ENCODE peak calls at places on chromosomes 7 and 10, in nine cellular contexts. V is colonic mucosa, X is PC-3, B is hepatocyte, H is NB4, S is heart left ventricle, P is fibroblast of lung, R is AG09309, I is left ventricle myocardium inferior. K is an unnamed sample.

GRCh38 chr7:16754869-16755317 is 1.3 kb downstream of the TSPAN13 start:
- DNase-seq in V (peak), X (peak), B (peak), H (no peak), S (no peak), P (no peak), R (no peak), I (no peak), K (no peak)

GRCh38 chr7:155815332-155816191 is 3.3 kb upstream of the SHH start:
- DNase-seq in V (peak), X (peak), B (peak), H (peak), S (peak), P (peak), R (no peak), I (no peak), K (no peak)

GRCh38 chr7:158706273-158706704 is 1.7 kb upstream of the NCAPG2 start:
- DNase-seq in V (no peak), X (no peak), B (no peak), H (no peak), S (no peak), P (no peak), R (no peak), I (no peak), K (no peak)

GRCh38 chr7:135253851-135254815 is 20.5 kb downstream of the STRA8 start:
- DNase-seq in V (peak), X (peak), B (peak), H (peak), S (peak), P (peak), R (peak), I (peak), K (peak)

GRCh38 chr10:66572700-66573099 is 353.1 kb upstream of the LRRTM3 start:
- DNase-seq in V (no peak), X (peak), B (no peak), H (no peak), S (no peak), P (no peak), R (no peak), I (no peak), K (no peak)

GRCh38 chr7:140541513-140542192 is 62.3 kb upstream of the MKRN1 start:
- DNase-seq in V (peak), X (peak), B (peak), H (no peak), S (peak), P (peak), R (peak), I (peak), K (peak)

GRCh38 chr7:68224041-68224534 is 1227.5 kb downstream of the TYW1 start:
- DNase-seq in V (no peak), X (no peak), B (no peak), H (no peak), S (no peak), P (no peak), R (no peak), I (no peak), K (no peak)

GRCh38 chr7:74027683-74028320 is at the start of gene ELN:
- DNase-seq in V (peak), X (no peak), B (peak), H (peak), S (peak), P (peak), R (no peak), I (peak), K (no peak)

GRCh38 chr7:38185395-38185920 is 7.4 kb downstream of the STARD3NL start:
- DNase-seq in V (no peak), X (no peak), B (no peak), H (no peak), S (no peak), P (no peak), R (no peak), I (no peak), K (no peak)

GRCh38 chr10:21261705-21262285 is 263.7 kb downstream of the SKIDA1 start:
- DNase-seq in V (no peak), X (no peak), B (no peak), H (no peak), S (no peak), P (no peak), R (no peak), I (no peak), K (no peak)

GRCh38 chr10:118253397-118253796 is 88.7 kb downstream of the FAM204A start:
- DNase-seq in V (no peak), X (no peak), B (no peak), H (no peak), S (no peak), P (no peak), R (no peak), I (no peak), K (no peak)

GRCh38 chr10:2049560-2049959 is 312.2 kb upstream of the ADARB2 start:
- DNase-seq in V (no peak), X (no peak), B (no peak), H (no peak), S (no peak), P (no peak), R (no peak), I (no peak), K (no peak)

GRCh38 chr7:27346531-27347260 is 104.1 kb downstream of the EVX1 start:
- DNase-seq in V (peak), X (peak), B (peak), H (no peak), S (no peak), P (peak), R (peak), I (no peak), K (peak)

GRCh38 chr7:78803471-78803870 is 650.0 kb downstream of the MAGI2 start:
- DNase-seq in V (no peak), X (no peak), B (no peak), H (no peak), S (no peak), P (no peak), R (no peak), I (no peak), K (no peak)

GRCh38 chr10:63434866-63435854 is 30.6 kb downstream of the JMJD1C start:
- DNase-seq in V (no peak), X (peak), B (no peak), H (no peak), S (no peak), P (no peak), R (no peak), I (no peak), K (no peak)

GRCh38 chr10:26881600-26882331 is 21.0 kb upstream of the ABI1 start:
- DNase-seq in V (no peak), X (peak), B (peak), H (peak), S (no peak), P (peak), R (peak), I (no peak), K (no peak)

GRCh38 chr7:34330308-34330707 is 327.7 kb upstream of the NPSR1 start:
- DNase-seq in V (no peak), X (no peak), B (no peak), H (no peak), S (no peak), P (no peak), R (no peak), I (no peak), K (no peak)

GRCh38 chr7:48255046-48255445 is 83.8 kb downstream of the ABCA13 start:
- DNase-seq in V (no peak), X (no peak), B (no peak), H (no peak), S (no peak), P (peak), R (no peak), I (no peak), K (peak)

GRCh38 chr10:63206997-63207952 is 74.1 kb downstream of the NRBF2 start:
- DNase-seq in V (peak), X (no peak), B (peak), H (no peak), S (peak), P (peak), R (peak), I (no peak), K (peak)

GRCh38 chr7:117068511-117069155 is 115.3 kb downstream of the ST7 start:
- DNase-seq in V (no peak), X (no peak), B (no peak), H (no peak), S (no peak), P (no peak), R (no peak), I (no peak), K (no peak)

GRCh38 chr10:20457656-20458055 is 439.5 kb downstream of the NEBL start:
- DNase-seq in V (no peak), X (no peak), B (no peak), H (no peak), S (no peak), P (no peak), R (no peak), I (no peak), K (no peak)

GRCh38 chr10:14487511-14487909 is 156.8 kb upstream of the FRMD4A start:
- DNase-seq in V (no peak), X (no peak), B (no peak), H (no peak), S (no peak), P (peak), R (no peak), I (no peak), K (peak)

GRCh38 chr7:80699030-80699638 is 60.7 kb downstream of the CD36 start:
- DNase-seq in V (no peak), X (peak), B (peak), H (peak), S (no peak), P (peak), R (no peak), I (no peak), K (no peak)

GRCh38 chr10:62869958-62870357 is 53.8 kb upstream of the EGR2 start:
- DNase-seq in V (no peak), X (peak), B (no peak), H (no peak), S (no peak), P (no peak), R (no peak), I (no peak), K (no peak)

DNA sequence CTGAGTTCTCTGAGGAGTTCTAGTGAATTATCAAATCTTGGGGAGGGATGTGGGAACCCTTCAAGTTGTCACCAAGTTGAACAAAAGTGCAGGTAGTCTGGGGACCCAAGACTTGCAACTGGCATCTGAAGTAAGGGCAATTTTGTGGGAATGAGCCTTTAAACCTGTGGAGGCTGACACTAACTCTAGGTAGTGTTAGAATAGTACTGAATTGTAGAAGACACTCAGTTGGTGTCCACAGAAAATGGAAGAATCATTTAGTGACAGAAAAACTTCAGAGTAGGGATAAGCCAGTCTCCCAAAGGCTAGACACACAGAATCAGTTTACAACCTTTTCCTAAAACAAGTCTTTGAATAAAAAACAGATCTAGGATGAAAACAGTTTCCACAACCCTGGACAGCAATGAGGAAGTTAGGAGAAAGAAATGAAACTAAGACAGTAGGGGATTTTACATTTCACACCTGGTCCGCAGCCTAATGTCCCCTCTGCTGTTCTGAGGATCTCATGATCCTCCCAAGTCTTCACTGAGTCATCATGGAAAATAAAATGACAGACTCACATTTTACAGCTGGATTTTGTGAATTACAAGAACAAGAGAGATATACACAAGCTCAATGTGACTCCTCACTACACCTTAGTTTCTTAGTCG is 23.0 kb upstream of the ING3 start:
- DNase-seq in V (no peak), X (no peak), B (no peak), H (no peak), S (no peak), P (no peak), R (no peak), I (no peak), K (no peak)
- TF ChIP-seq CTCF in V (no peak), X (no peak), B (no peak), H (no peak), S (no peak), P (no peak), R (no peak), I (no peak), K (no peak)

DNA sequence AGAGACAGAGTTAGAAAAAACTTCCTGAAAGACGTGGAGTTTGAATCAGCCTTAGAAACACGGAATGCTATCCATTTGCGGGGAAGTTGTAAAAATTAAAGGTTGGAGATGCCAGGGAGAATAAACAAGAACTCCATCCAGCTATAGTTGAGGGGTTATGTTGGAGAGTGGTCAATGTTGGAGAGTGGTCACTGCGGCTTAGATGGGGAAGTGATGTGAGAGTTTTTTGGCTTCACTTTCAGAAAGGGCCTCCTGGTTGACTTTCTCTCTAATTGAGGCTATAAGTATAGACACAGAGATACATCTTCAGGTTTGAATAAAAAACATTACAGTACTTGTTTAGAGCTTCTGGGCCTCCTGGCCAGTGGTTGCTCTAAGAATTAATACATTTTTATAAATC is 675 bp downstream of the CC2D2B start:
- DNase-seq in V (no peak), X (no peak), B (no peak), H (no peak), S (no peak), P (no peak), R (no peak), I (no peak), K (no peak)
- H3K4me3 ChIP-seq in V (no peak), X (no peak), B (no peak), H (peak), S (no peak), P (no peak), R (no peak), I (peak), K (no peak)

DNA sequence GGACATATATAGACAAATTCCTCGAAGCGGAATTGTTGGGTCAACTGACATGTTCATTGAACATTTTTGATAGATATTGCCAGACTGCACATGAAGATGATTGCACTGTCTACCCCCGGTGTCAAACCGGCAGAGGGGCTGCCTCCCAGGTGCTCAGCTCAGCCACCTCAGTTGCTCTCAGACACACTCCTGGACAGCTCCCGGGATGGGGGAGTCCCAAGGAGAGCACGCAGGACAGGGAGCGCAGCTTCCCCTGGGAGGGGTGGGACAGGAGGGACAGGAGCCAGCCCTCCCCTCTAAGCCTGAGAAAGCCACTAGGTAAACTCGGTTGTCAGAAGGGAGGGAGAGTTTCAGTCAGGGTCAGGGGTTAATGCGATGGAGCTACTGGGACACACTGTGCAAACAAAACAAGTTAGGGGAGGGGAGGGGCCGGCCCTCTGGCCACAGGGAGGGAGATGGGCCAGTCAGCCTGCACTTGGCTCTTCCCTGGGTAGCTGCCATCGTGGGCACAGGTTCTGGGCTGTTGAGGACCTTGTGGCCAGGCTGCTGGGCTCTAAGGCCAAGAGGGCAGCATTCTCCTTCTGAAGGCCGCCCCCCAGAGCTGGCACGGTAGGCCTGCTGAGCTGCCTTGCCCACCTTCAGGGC is 31.1 kb downstream of the KAZALD1 start:
- DNase-seq in V (no peak), X (peak), B (no peak), H (no peak), S (no peak), P (no peak), R (no peak), I (no peak), K (no peak)
- TF ChIP-seq CTCF in V (no peak), X (no peak), B (no peak), H (no peak), S (no peak), P (no peak), R (no peak), I (no peak), K (no peak)

GRCh38 chr7:77200542-77200941 is 923 bp upstream of the FGL2 start:
- DNase-seq in V (no peak), X (no peak), B (no peak), H (peak), S (no peak), P (no peak), R (no peak), I (no peak), K (no peak)

GRCh38 chr7:77199008-77199966 is at the start of gene FGL2:
- DNase-seq in V (peak), X (peak), B (peak), H (peak), S (peak), P (peak), R (peak), I (peak), K (no peak)

GRCh38 chr7:77205706-77206105 is 6.1 kb upstream of the FGL2 start:
- DNase-seq in V (no peak), X (no peak), B (no peak), H (no peak), S (no peak), P (no peak), R (no peak), I (no peak), K (no peak)

GRCh38 chr7:77197135-77197534 is 2.5 kb downstream of the FGL2 start:
- DNase-seq in V (peak), X (no peak), B (no peak), H (no peak), S (no peak), P (no peak), R (no peak), I (no peak), K (no peak)

GRCh38 chr7:77202544-77202976 is 2.9 kb upstream of the FGL2 start:
- DNase-seq in V (no peak), X (no peak), B (no peak), H (no peak), S (no peak), P (no peak), R (no peak), I (no peak), K (no peak)
- H3K4me3 ChIP-seq in V (no peak), X (no peak), B (no peak), H (no peak), S (no peak), P (no peak), R (no peak), I (no peak), K (no peak)

GRCh38 chr10:85997544-85997943 is 369.1 kb downstream of the GRID1 start:
- DNase-seq in V (no peak), X (no peak), B (no peak), H (no peak), S (no peak), P (no peak), R (no peak), I (no peak), K (no peak)

GRCh38 chr10:85993840-85994507 is 372.6 kb downstream of the GRID1 start:
- DNase-seq in V (no peak), X (no peak), B (no peak), H (no peak), S (no peak), P (no peak), R (no peak), I (no peak), K (no peak)

GRCh38 chr10:85993140-85993539 is 373.5 kb downstream of the GRID1 start:
- DNase-seq in V (no peak), X (no peak), B (no peak), H (no peak), S (no peak), P (no peak), R (no peak), I (no peak), K (no peak)

GRCh38 chr10:85992324-85992723 is 374.3 kb downstream of the GRID1 start:
- DNase-seq in V (no peak), X (no peak), B (no peak), H (no peak), S (no peak), P (no peak), R (no peak), I (no peak), K (no peak)

GRCh38 chr10:85995791-85996190 is 370.8 kb downstream of the GRID1 start:
- DNase-seq in V (peak), X (peak), B (peak), H (peak), S (no peak), P (no peak), R (no peak), I (no peak), K (no peak)
- TF ChIP-seq CTCF in V (no peak), X (peak), B (peak), H (peak), S (peak), P (no peak), R (no peak), I (peak), K (peak)

GRCh38 chr7:24705481-24705954 is 51.7 kb downstream of the GSDME start:
- DNase-seq in V (no peak), X (no peak), B (no peak), H (no peak), S (no peak), P (no peak), R (no peak), I (no peak), K (no peak)
- H3K4me3 ChIP-seq in V (no peak), X (no peak), B (no peak), H (no peak), S (no peak), P (no peak), R (no peak), I (no peak), K (no peak)

DNA sequence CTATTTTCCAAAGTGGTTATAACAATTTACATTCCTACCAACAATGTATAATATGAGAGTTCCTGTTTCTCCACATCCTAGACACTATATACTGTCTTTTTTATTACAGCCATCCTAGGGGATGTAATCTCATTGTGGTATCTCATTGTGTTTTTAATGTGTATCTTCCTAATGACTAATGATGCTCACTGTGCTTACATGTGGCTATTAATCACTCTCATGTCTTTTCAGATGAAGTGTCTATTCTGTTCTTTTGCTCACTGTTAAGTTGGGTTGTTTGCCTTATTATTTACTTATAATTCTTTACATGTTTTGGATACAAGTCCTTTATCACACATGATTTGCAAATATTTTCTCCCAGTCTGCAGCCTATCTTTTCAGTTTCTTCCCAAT is 71.8 kb downstream of the ZNF438 start:
- DNase-seq in V (no peak), X (peak), B (no peak), H (no peak), S (no peak), P (no peak), R (no peak), I (no peak), K (no peak)
- TF ChIP-seq CTCF in V (no peak), X (no peak), B (no peak), H (no peak), S (no peak), P (no peak), R (no peak), I (no peak), K (no peak)